ENCODE peak calls at places on chromosomes 13 and 19, in ten cellular contexts. G is body of pancreas; J is HFFc6; D is GF-D8; P is dorsolateral prefrontal cortex; X is stromal cell of bone marrow; L is stimulated activated CD4-positive, alpha-beta T cell treated with anti-CD3 and anti-CD28 coated beads, Interleukin-1b, Interleukin-23, amount 100 ng/mL, for 48 hours; A is CD8-positive, alpha-beta T cell; R is astrocyte of the spinal cord; B is EL. E is an unnamed sample.

GRCh38 chr19:40612831-40613668 is 11.9 kb downstream of the LTBP4 start:
- DNase-seq in X (no peak), B (peak; percentile 39), L (peak; percentile 87), P (no peak), R (peak; percentile 53), D (no peak), A (peak; percentile 69), J (no peak), G (no peak), E (peak; percentile 66)

GRCh38 chr19:4199699-4200293 is 17.3 kb downstream of the ANKRD24 start:
- DNase-seq in G (no peak), P (no peak), X (no peak), A (no peak), L (no peak), R (no peak), B (no peak), J (no peak), D (no peak), E (no peak)

GRCh38 chr13:29771247-29771646 is 79.2 kb downstream of the UBL3 start:
- DNase-seq in J (peak; percentile 37), P (no peak), X (no peak), L (no peak), A (no peak), B (peak; percentile 44), D (peak; percentile 11), G (no peak), R (peak; percentile 54), E (no peak)

GRCh38 chr19:46115396-46116109 is 8.9 kb downstream of the IGFL3 start:
- DNase-seq in X (peak; percentile 58), P (no peak), R (peak; percentile 88), J (peak; percentile 64), L (peak; percentile 75), D (no peak), B (peak; percentile 73), A (no peak), G (peak; percentile 22), E (no peak)

GRCh38 chr19:11699931-11700794 is 38.6 kb downstream of the ZNF823 start:
- DNase-seq in R (peak; percentile 30), A (no peak), J (peak; percentile 41), D (no peak), L (no peak), P (no peak), X (no peak), G (peak; percentile 17), B (peak; percentile 28), E (peak; percentile 19)

GRCh38 chr13:52862358-52863206 is 14.1 kb upstream of the PCDH8 start:
- DNase-seq in D (no peak), P (no peak), L (no peak), B (peak; percentile 23), R (no peak), J (no peak), X (no peak), A (no peak), G (no peak), E (no peak)

GRCh38 chr13:60028021-60028420 is 135.7 kb downstream of the DIAPH3 start:
- DNase-seq in J (no peak), R (no peak), P (no peak), B (no peak), X (no peak), A (no peak), L (no peak), D (peak; percentile 28), G (no peak), E (no peak)

GRCh38 chr13:40233731-40234195 is 432.7 kb downstream of the FOXO1 start:
- DNase-seq in D (no peak), P (no peak), X (no peak), R (no peak), G (no peak), A (no peak), J (no peak), L (no peak), B (no peak), E (no peak)

GRCh38 chr19:23971598-23971997 is 56.9 kb downstream of the ZNF726 start:
- DNase-seq in D (no peak), X (no peak), B (no peak), G (no peak), R (no peak), L (no peak), P (no peak), J (no peak), A (no peak), E (no peak)

GRCh38 chr13:43364210-43365041 is 341.0 kb downstream of the DNAJC15 start:
- DNase-seq in G (no peak), L (no peak), J (no peak), A (no peak), X (peak; percentile 19), P (no peak), B (peak; percentile 8), D (no peak), R (peak; percentile 76), E (no peak)

GRCh38 chr19:58227964-58228583 is 640 bp upstream of the ZNF544 start:
- DNase-seq in L (no peak), R (no peak), A (no peak), X (peak; percentile 0), B (no peak), P (no peak), G (no peak), D (no peak), J (no peak), E (no peak)

E was measured in memory B cell.